ENCODE peak calls at places on chromosome 20, in five cellular contexts. One of them, this sample, is unnamed.

GRCh38 chr20:1686151-1686748 is 28.7 kb upstream of the SIRPG start:
- DNase-seq in foreskin fibroblast: no peak
- DNase-seq in osteocyte: no peak
- DNase-seq in brain microvascular endothelial cell: no peak
- DNase-seq in PC-3: no peak
- DNase-seq in this sample: no peak

GRCh38 chr20:60065741-60066437 is 107.7 kb downstream of the CDH26 start:
- DNase-seq in foreskin fibroblast: no peak
- DNase-seq in osteocyte: no peak
- DNase-seq in brain microvascular endothelial cell: no peak
- DNase-seq in PC-3: no peak
- DNase-seq in this sample: no peak

GRCh38 chr20:51534764-51535386 is 7.6 kb downstream of the NFATC2 start:
- DNase-seq in foreskin fibroblast: no peak
- DNase-seq in osteocyte: no peak
- DNase-seq in brain microvascular endothelial cell: no peak
- DNase-seq in PC-3: no peak
- DNase-seq in this sample: no peak

GRCh38 chr20:41168281-41169183 is 31.2 kb downstream of the PLCG1 start:
- DNase-seq in foreskin fibroblast: no peak
- DNase-seq in osteocyte: no peak
- DNase-seq in brain microvascular endothelial cell: no peak
- DNase-seq in PC-3: no peak
- DNase-seq in this sample: no peak

GRCh38 chr20:51700809-51701285 is 67.3 kb downstream of the ATP9A start:
- DNase-seq in foreskin fibroblast: peak
- DNase-seq in osteocyte: no peak
- DNase-seq in brain microvascular endothelial cell: peak
- DNase-seq in PC-3: peak
- DNase-seq in this sample: peak

GRCh38 chr20:3781153-3781910 is at the start of gene SPEF1:
- DNase-seq in foreskin fibroblast: peak
- DNase-seq in osteocyte: peak
- DNase-seq in brain microvascular endothelial cell: peak
- DNase-seq in PC-3: peak
- DNase-seq in this sample: peak

GRCh38 chr20:35002426-35003210 is 47.0 kb downstream of the MYH7B start:
- DNase-seq in foreskin fibroblast: no peak
- DNase-seq in osteocyte: no peak
- DNase-seq in brain microvascular endothelial cell: no peak
- DNase-seq in PC-3: no peak
- DNase-seq in this sample: no peak

GRCh38 chr20:36071848-36072247 is 82.7 kb upstream of the EPB41L1 start:
- DNase-seq in foreskin fibroblast: no peak
- DNase-seq in osteocyte: no peak
- DNase-seq in brain microvascular endothelial cell: no peak
- DNase-seq in PC-3: no peak
- DNase-seq in this sample: no peak

GRCh38 chr20:12575352-12576095 is 433.2 kb upstream of the SPTLC3 start:
- DNase-seq in foreskin fibroblast: no peak
- DNase-seq in osteocyte: no peak
- DNase-seq in brain microvascular endothelial cell: no peak
- DNase-seq in PC-3: no peak
- DNase-seq in this sample: no peak

GRCh38 chr20:10357974-10358373 is 76.0 kb downstream of the MKKS start:
- DNase-seq in foreskin fibroblast: peak
- DNase-seq in osteocyte: no peak
- DNase-seq in brain microvascular endothelial cell: no peak
- DNase-seq in PC-3: no peak
- DNase-seq in this sample: no peak
- TF ChIP-seq CTCF in foreskin fibroblast: peak
- TF ChIP-seq CTCF in osteocyte: peak
- TF ChIP-seq CTCF in brain microvascular endothelial cell: peak
- TF ChIP-seq CTCF in PC-3: peak
- TF ChIP-seq CTCF in this sample: no peak

DNA sequence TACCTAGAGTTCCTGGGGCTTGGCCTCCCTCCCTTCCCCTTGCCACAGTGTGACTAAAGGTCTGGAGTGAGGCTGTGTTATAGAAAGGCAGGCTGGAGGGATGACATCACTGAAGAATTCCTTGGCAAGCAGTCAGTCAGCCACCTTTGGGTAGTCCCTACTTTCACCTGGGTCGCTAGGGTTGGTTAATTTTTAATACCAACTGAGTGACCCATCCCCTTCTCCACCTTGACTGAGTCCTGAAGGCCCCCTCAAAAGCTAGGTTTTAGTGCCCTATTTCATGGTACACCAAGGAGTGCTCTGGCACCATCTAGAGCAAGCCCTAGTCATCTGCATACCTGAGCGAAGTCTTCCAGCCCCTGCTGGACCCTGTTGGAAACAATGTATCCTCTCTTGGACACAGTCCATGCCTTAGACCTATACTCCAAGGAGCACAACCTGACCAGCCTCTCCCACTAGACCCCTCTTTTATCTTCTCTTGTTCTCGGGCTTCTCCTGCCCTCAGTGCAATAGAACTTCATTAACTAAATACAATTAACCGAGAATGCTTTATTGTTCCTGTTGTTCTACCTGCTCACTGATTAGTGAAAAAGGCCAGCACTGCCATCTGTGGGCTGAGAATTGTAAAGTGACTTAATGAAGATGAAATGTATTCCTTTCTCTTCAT is 44.6 kb downstream of the RIN2 start:
- DNase-seq in foreskin fibroblast: no peak
- DNase-seq in osteocyte: no peak
- DNase-seq in brain microvascular endothelial cell: no peak
- DNase-seq in PC-3: peak
- DNase-seq in this sample: peak
- TF ChIP-seq CTCF in foreskin fibroblast: no peak
- TF ChIP-seq CTCF in osteocyte: peak
- TF ChIP-seq CTCF in brain microvascular endothelial cell: peak
- TF ChIP-seq CTCF in PC-3: peak
- TF ChIP-seq CTCF in this sample: peak

DNA sequence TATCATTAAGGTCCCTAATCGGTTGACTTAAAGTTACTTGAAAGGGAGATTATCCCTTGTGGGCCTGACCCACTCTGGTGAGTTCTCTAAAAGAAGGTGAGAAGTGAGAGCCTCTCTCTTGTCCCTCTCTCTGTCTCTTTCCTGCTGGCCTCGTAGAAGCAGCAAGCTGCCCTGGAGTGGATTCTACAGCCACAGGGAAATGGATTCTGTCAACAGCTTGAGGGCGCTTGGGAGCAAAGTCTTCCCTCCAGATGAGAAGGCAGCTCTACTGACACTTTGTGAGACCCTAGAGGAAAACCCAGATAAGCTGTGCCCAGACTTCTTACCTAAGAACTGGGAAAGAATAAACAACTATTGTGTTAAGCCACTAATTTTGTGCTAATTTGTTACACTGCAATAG is 40.0 kb downstream of the ANKRD60 start:
- DNase-seq in foreskin fibroblast: no peak
- DNase-seq in osteocyte: no peak
- DNase-seq in brain microvascular endothelial cell: no peak
- DNase-seq in PC-3: no peak
- DNase-seq in this sample: peak
- TF ChIP-seq CTCF in foreskin fibroblast: no peak
- TF ChIP-seq CTCF in osteocyte: peak
- TF ChIP-seq CTCF in brain microvascular endothelial cell: peak
- TF ChIP-seq CTCF in PC-3: peak
- TF ChIP-seq CTCF in this sample: peak

DNA sequence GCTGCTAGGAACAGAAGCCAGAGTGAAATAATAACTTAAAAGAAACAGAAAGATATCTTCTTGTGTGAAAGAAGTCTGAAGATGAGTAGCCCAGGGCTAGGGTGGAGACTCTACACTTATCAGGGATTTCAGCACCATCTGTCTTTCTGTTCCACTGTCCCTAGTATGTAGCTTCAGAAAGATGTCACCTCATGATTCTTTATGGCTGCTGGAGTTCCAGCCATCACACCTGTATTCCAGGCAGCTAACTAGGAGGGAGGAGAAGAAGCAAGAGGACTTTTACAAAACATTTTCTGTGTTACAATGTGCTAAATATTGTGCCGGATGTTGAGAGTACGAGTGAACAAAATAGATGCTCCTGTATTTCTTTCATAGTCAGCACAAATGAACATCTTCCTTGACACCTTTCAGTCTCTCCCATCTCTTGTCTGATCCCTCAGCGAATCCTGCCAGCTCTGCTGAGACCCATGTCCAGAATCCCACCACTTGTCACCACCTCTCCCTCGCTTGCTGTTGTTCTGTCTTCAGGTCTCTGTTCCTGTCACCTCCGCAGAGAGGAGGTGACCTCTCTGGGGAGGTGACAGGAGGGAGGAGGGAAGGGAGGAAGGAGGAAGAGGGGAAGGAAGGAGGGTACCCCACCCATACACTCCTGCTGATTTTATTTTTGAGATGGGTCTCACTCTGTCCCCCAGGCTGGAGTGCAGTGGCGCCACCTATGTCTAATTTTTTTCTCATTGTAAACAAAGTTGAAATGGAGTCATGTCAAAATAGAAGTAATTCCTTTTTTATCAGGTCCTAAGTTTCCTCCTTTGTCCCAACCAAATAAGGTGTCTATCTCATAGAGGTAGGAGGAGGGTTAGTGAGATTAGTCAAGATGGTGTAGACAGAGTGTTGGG is 188.9 kb downstream of the TFAP2C start:
- DNase-seq in foreskin fibroblast: no peak
- DNase-seq in osteocyte: no peak
- DNase-seq in brain microvascular endothelial cell: no peak
- DNase-seq in PC-3: no peak
- DNase-seq in this sample: no peak
- TF ChIP-seq CTCF in foreskin fibroblast: no peak
- TF ChIP-seq CTCF in osteocyte: peak
- TF ChIP-seq CTCF in brain microvascular endothelial cell: peak
- TF ChIP-seq CTCF in PC-3: peak
- TF ChIP-seq CTCF in this sample: no peak

DNA sequence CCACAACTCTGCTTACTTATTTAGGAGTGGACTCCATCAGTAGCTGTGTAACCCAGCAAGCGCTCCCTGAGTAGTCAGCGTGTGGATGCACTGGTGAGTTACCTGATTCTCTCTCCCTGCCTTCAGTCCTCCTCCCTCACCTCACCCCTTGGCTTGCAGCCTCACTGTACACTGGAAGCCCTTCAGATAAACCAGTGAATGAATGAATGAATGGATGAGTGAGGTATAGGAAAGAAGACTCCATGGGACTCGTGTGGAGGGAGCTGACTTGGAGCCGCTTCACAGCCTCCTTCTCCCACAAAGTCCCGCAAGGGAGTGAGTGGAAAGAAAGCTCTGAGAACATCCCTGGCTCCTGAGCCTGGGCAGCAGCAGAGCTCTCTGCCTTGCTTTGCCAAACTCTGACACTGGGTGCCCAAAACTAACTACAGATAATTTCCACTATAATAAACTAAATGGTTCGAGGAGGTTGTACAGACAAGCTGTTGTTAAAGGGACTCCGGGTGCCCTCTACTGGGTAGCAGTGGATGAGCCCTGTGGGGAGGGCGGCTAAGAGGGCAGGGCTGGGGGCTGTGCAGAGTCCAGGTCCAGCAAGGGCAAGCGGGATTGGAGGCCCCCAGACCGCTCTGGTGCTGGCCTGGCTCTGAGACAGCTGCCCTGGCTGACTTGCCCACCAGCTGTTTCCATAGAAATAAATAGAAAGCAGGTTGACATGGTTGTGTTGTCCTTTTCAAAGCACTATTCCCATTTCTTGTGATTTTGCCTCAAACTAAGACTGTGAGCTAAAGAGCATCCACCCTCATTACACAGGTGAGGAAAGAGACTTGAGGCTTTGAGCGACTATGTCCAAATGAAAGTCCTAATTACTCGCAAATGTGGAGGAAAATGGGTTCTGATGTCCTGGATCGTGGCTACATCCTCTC is 167.7 kb upstream of the CST7 start:
- DNase-seq in foreskin fibroblast: peak
- DNase-seq in osteocyte: peak
- DNase-seq in brain microvascular endothelial cell: no peak
- DNase-seq in PC-3: peak
- DNase-seq in this sample: peak
- TF ChIP-seq CTCF in foreskin fibroblast: peak
- TF ChIP-seq CTCF in osteocyte: peak
- TF ChIP-seq CTCF in brain microvascular endothelial cell: peak
- TF ChIP-seq CTCF in PC-3: peak
- TF ChIP-seq CTCF in this sample: no peak